ENCODE peak calls at places on chromosomes 3 and 15, in five cellular contexts. O, W, T, F and B are unnamed samples. For H3K4me1, the result is how much of the 10 kb centered on the place peaks cover.

GRCh38 chr15:68369931-68370767 is 61.8 kb downstream of the ITGA11 start:
- DNase-seq in W (no peak), O (no peak), F (no peak), T (no peak), B (no peak)

GRCh38 chr3:118827446-118827845 is 207.2 kb downstream of the IGSF11 start:
- DNase-seq in W (no peak), T (no peak), F (no peak), O (no peak), B (no peak)

GRCh38 chr3:186099178-186099577 is 9.7 kb downstream of the ETV5 start:
- DNase-seq in W (peak), O (peak), T (peak), F (peak), B (no peak)

GRCh38 chr3:77039606-77040553 is at the start of gene ROBO2:
- DNase-seq in W (peak), O (peak), T (peak), F (peak), B (no peak)

GRCh38 chr15:39596358-39597051 is 15.6 kb downstream of the THBS1 start:
- DNase-seq in F (no peak), O (peak), T (no peak), W (no peak), B (no peak)

GRCh38 chr15:72797834-72798233 is 14.3 kb upstream of the ADPGK start:
- DNase-seq in W (no peak), F (no peak), T (no peak), O (no peak), B (no peak)

GRCh38 chr3:110479676-110480075 is 591.9 kb upstream of the NECTIN3 start:
- DNase-seq in F (no peak), W (no peak), O (no peak), T (no peak), B (no peak)

GRCh38 chr15:88913017-88913849 is at the start of gene MFGE8:
- DNase-seq in O (peak), F (peak), T (peak), W (peak), B (peak)

GRCh38 chr15:91857224-91857585 is 3.7 kb downstream of the SLCO3A1 start:
- DNase-seq in T (no peak), F (no peak), O (no peak), W (no peak), B (no peak)

GRCh38 chr3:129126726-129127280 is 5.2 kb upstream of the RAB43 start:
- DNase-seq in W (no peak), F (no peak), O (no peak), T (no peak), B (no peak)

GRCh38 chr3:173221010-173221409 is 80.0 kb upstream of the SPATA16 start:
- DNase-seq in W (no peak), T (no peak), O (no peak), F (no peak), B (peak)

GRCh38 chr15:93865610-93866009 is 365.8 kb upstream of the MCTP2 start:
- DNase-seq in F (no peak), W (no peak), O (no peak), T (peak), B (no peak)

GRCh38 chr15:93859176-93859575 is 372.2 kb upstream of the MCTP2 start:
- DNase-seq in O (no peak), F (no peak), T (no peak), W (no peak), B (no peak)

GRCh38 chr15:93861956-93862741 is 369.2 kb upstream of the MCTP2 start:
- DNase-seq in O (no peak), T (no peak), W (peak), F (no peak), B (no peak)

GRCh38 chr15:93861413-93861812 is 369.9 kb upstream of the MCTP2 start:
- DNase-seq in O (peak), W (no peak), T (no peak), F (no peak), B (peak)

DNA sequence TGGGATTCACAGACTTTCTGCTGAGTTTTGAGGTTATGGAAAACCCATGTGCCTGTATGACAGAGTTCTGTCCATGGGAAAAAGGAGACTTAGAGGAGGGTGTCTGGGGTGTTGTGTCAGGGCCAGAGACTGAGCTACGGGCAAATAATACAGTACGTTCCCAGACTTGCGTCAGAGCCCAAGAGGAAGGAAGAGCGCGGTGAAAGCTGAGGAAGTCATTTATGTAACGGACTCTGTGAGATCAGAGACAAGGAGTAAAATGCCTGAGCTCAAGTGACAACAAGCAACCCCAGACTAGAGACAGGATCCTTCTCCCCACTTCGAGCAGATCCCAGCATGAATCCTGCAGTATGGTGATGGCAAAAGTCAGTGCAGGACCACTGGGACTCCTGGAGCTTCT is 368.6 kb upstream of the MCTP2 start:
- DNase-seq in W (no peak), O (no peak), F (peak), T (no peak), B (no peak)
- H3K4me1 ChIP-seq in W (under half), O (under half), F (under half), T (under half), B (under half)

GRCh38 chr3:191331443-191331842 is 1.1 kb upstream of the UTS2B start:
- DNase-seq in T (no peak), W (no peak), F (no peak), O (peak), B (no peak)

GRCh38 chr3:191334359-191334893 is 4.1 kb upstream of the UTS2B start:
- DNase-seq in W (no peak), F (no peak), O (no peak), T (no peak), B (no peak)

GRCh38 chr3:191336833-191337232 is 6.5 kb upstream of the UTS2B start:
- DNase-seq in T (no peak), F (no peak), O (no peak), W (no peak), B (no peak)

GRCh38 chr3:191330309-191330712 is at the start of gene UTS2B:
- DNase-seq in T (no peak), O (peak), W (peak), F (peak), B (peak)

DNA sequence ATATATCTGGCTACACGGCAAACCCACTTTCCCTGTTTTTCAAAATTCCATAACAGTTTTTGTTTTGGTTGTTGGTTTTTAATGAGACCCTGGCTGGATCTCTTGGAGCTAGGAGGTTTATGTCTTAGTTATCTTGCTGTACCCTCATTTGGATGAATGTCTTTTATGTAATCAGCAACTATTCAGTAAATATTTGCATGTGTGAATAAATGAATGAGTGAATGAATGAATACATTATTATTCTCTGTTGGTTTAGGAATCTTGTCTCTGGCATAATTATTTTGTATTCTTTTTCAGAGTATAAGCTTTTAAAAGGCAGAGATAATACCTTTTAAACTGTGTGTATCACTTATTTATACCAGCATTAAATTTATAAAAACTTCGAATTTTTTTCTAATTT is 3.2 kb upstream of the UTS2B start:
- DNase-seq in T (no peak), F (no peak), W (no peak), O (no peak), B (no peak)
- H3K4me1 ChIP-seq in T (half or more), F (under half), W (under half), O (under half), B (under half)

GRCh38 chr3:182809523-182809922 is 16.2 kb downstream of the ATP11B start:
- DNase-seq in W (no peak), O (no peak), F (no peak), T (no peak), B (no peak)
- H3K4me1 ChIP-seq in W (under half), O (under half), F (under half), T (under half), B (under half)

GRCh38 chr3:48555949-48556795 is 431 bp downstream of the PFKFB4 start:
- DNase-seq in W (no peak), T (peak), F (no peak), O (no peak), B (no peak)
- H3K4me1 ChIP-seq in W (under half), T (half or more), F (half or more), O (half or more), B (under half)

GRCh38 chr3:153625506-153625905 is 463.5 kb downstream of the RAP2B start:
- DNase-seq in F (no peak), W (no peak), T (no peak), O (peak), B (no peak)
- H3K4me1 ChIP-seq in F (under half), W (under half), T (half or more), O (under half), B (half or more)

GRCh38 chr15:75202251-75203016 is 752 bp downstream of the C15orf39 start:
- DNase-seq in O (peak), T (peak), F (peak), W (peak), B (peak)
- H3K4me1 ChIP-seq in O (under half), T (half or more), F (under half), W (under half), B (under half)

DNA sequence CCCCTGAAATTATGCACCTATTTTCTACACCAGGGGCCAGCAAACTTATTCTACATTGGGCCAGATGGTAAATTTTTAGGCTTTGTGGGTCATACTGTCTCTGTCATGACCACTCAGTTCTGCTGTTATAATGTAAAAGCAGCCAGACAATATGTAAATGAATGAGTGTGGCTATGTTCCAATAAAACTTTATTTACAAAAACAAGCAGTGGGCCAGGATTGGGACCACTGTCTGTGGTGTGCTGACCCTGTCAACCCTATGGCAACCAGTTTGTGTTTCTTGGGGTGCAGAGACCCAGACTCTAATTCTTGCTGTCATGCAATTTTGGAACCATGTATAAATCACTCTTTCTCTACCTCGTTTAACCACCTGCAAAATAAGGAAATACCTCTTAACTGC is 74.7 kb downstream of the LRIG1 start:
- DNase-seq in F (no peak), T (no peak), W (no peak), O (no peak), B (no peak)
- H3K4me1 ChIP-seq in F (half or more), T (under half), W (under half), O (under half), B (under half)

DNA sequence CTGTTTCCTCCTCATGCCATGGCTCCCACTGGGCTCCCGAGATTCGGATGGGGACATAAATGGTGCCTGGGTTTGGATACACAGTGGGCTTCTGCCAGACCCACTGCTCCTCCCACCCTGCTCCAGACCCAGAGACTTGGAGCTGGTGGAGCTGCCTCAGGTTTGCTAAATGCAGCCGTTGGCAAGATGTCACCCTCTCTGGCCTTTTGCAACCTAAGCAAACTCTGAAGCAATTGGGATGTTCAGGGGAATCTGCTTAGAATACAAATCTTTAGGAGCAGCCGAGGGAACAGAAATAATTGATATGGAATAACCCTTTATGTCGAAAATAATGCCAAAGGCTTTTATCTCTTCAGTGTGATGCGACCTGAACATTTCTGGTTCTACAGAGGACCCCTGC is 33.4 kb downstream of the PRICKLE2 start:
- DNase-seq in F (no peak), T (no peak), O (no peak), W (no peak), B (no peak)
- H3K4me1 ChIP-seq in F (under half), T (under half), O (under half), W (under half), B (under half)

GRCh38 chr3:57682284-57682683 is 10.6 kb downstream of the DENND6A start:
- DNase-seq in W (no peak), O (peak), F (no peak), T (no peak), B (no peak)
- H3K4me1 ChIP-seq in W (under half), O (under half), F (under half), T (under half), B (under half)